ENCODE peak calls at places on chromosome 14, in five cellular contexts. One of them, this sample, is unnamed.

GRCh38 chr14:30108975-30109700 is 181.5 kb upstream of the PRKD1 start:
- DNase-seq in HCT116: no peak
- DNase-seq in K562: no peak
- DNase-seq in GM12878: no peak
- DNase-seq in HepG2: no peak
- DNase-seq in this sample: no peak

GRCh38 chr14:90900712-90901111 is 84.5 kb upstream of the TTC7B start:
- DNase-seq in HCT116: no peak
- DNase-seq in K562: no peak
- DNase-seq in GM12878: no peak
- DNase-seq in HepG2: no peak
- DNase-seq in this sample: no peak

GRCh38 chr14:102777711-102778615 is 714 bp downstream of the TRAF3 start:
- DNase-seq in HCT116: no peak
- DNase-seq in K562: peak; percentile 34
- DNase-seq in GM12878: no peak
- DNase-seq in HepG2: no peak
- DNase-seq in this sample: no peak

GRCh38 chr14:37270629-37271028 is 72.9 kb downstream of the MIPOL1 start:
- DNase-seq in HCT116: no peak
- DNase-seq in K562: no peak
- DNase-seq in GM12878: no peak
- DNase-seq in HepG2: peak; percentile 42
- DNase-seq in this sample: no peak

GRCh38 chr14:58969951-58970751 is 218.3 kb upstream of the DAAM1 start:
- DNase-seq in HCT116: no peak
- DNase-seq in K562: no peak
- DNase-seq in GM12878: peak; percentile 43
- DNase-seq in HepG2: no peak
- DNase-seq in this sample: peak; percentile 34

GRCh38 chr14:52910597-52910996 is 40.3 kb downstream of the FERMT2 start:
- DNase-seq in HCT116: no peak
- DNase-seq in K562: no peak
- DNase-seq in GM12878: no peak
- DNase-seq in HepG2: no peak
- DNase-seq in this sample: no peak

GRCh38 chr14:22089940-22090339 is 416.3 kb upstream of the OR4E1 start:
- DNase-seq in HCT116: no peak
- DNase-seq in K562: no peak
- DNase-seq in GM12878: no peak
- DNase-seq in HepG2: no peak
- DNase-seq in this sample: no peak

GRCh38 chr14:93984070-93984469 is 7.7 kb upstream of the ASB2 start:
- DNase-seq in HCT116: no peak
- DNase-seq in K562: no peak
- DNase-seq in GM12878: no peak
- DNase-seq in HepG2: no peak
- DNase-seq in this sample: no peak

GRCh38 chr14:68231832-68232642 is 412.5 kb downstream of the RAD51B start:
- DNase-seq in HCT116: no peak
- DNase-seq in K562: no peak
- DNase-seq in GM12878: no peak
- DNase-seq in HepG2: no peak
- DNase-seq in this sample: no peak

GRCh38 chr14:68584786-68585185 is 208.1 kb downstream of the ZFP36L1 start:
- DNase-seq in HCT116: no peak
- DNase-seq in K562: no peak
- DNase-seq in GM12878: no peak
- DNase-seq in HepG2: no peak
- DNase-seq in this sample: no peak

GRCh38 chr14:65237956-65238355 is 135.6 kb upstream of the MAX start:
- DNase-seq in HCT116: no peak
- DNase-seq in K562: peak; percentile 19
- DNase-seq in GM12878: no peak
- DNase-seq in HepG2: peak; percentile 84
- DNase-seq in this sample: no peak

GRCh38 chr14:70183991-70184390 is 4.8 kb downstream of the SLC8A3 start:
- DNase-seq in HCT116: no peak
- DNase-seq in K562: no peak
- DNase-seq in GM12878: no peak
- DNase-seq in HepG2: no peak
- DNase-seq in this sample: no peak

GRCh38 chr14:51211149-51211548 is 28.9 kb upstream of the TMX1 start:
- DNase-seq in HCT116: no peak
- DNase-seq in K562: no peak
- DNase-seq in GM12878: no peak
- DNase-seq in HepG2: no peak
- DNase-seq in this sample: no peak

GRCh38 chr14:101444116-101444515 is 117.2 kb upstream of the DIO3 start:
- DNase-seq in HCT116: no peak
- DNase-seq in K562: no peak
- DNase-seq in GM12878: no peak
- DNase-seq in HepG2: no peak
- DNase-seq in this sample: no peak

GRCh38 chr14:20652996-20653975 is 11.8 kb upstream of the OR6S1 start:
- DNase-seq in HCT116: peak; percentile 91
- DNase-seq in K562: peak; percentile 48
- DNase-seq in GM12878: peak; percentile 45
- DNase-seq in HepG2: peak; percentile 32
- DNase-seq in this sample: peak; percentile 98

GRCh38 chr14:58772814-58773620 is 135.3 kb downstream of the DACT1 start:
- DNase-seq in HCT116: peak; percentile 12
- DNase-seq in K562: no peak
- DNase-seq in GM12878: no peak
- DNase-seq in HepG2: no peak
- DNase-seq in this sample: no peak

GRCh38 chr14:89401241-89401640 is 15.8 kb downstream of the FOXN3 start:
- DNase-seq in HCT116: no peak
- DNase-seq in K562: no peak
- DNase-seq in GM12878: no peak
- DNase-seq in HepG2: no peak
- DNase-seq in this sample: no peak

GRCh38 chr14:101980700-101981099 is 16.3 kb downstream of the DYNC1H1 start:
- DNase-seq in HCT116: peak; percentile 73
- DNase-seq in K562: no peak
- DNase-seq in GM12878: peak; percentile 77
- DNase-seq in HepG2: peak; percentile 35
- DNase-seq in this sample: no peak

GRCh38 chr14:74566174-74567125 is 45.6 kb downstream of the LTBP2 start:
- DNase-seq in HCT116: no peak
- DNase-seq in K562: no peak
- DNase-seq in GM12878: no peak
- DNase-seq in HepG2: no peak
- DNase-seq in this sample: no peak

GRCh38 chr14:68248481-68249255 is 429.1 kb downstream of the RAD51B start:
- DNase-seq in HCT116: peak; percentile 28
- DNase-seq in K562: peak; percentile 31
- DNase-seq in GM12878: peak; percentile 89
- DNase-seq in HepG2: peak; percentile 54
- DNase-seq in this sample: peak; percentile 65

GRCh38 chr14:32473476-32473875 is 144.4 kb downstream of the AKAP6 start:
- DNase-seq in HCT116: no peak
- DNase-seq in K562: no peak
- DNase-seq in GM12878: no peak
- DNase-seq in HepG2: peak; percentile 69
- DNase-seq in this sample: no peak

GRCh38 chr14:64943981-64944520 is 1.5 kb upstream of the GPX2 start:
- DNase-seq in HCT116: no peak
- DNase-seq in K562: no peak
- DNase-seq in GM12878: no peak
- DNase-seq in HepG2: no peak
- DNase-seq in this sample: no peak

GRCh38 chr14:52850520-52850919 is 59.1 kb upstream of the GNPNAT1 start:
- DNase-seq in HCT116: no peak
- DNase-seq in K562: no peak
- DNase-seq in GM12878: no peak
- DNase-seq in HepG2: peak; percentile 53
- DNase-seq in this sample: peak; percentile 30

GRCh38 chr14:31243860-31244259 is 36.3 kb upstream of the HECTD1 start:
- DNase-seq in HCT116: peak; percentile 96
- DNase-seq in K562: no peak
- DNase-seq in GM12878: no peak
- DNase-seq in HepG2: no peak
- DNase-seq in this sample: no peak

DNA sequence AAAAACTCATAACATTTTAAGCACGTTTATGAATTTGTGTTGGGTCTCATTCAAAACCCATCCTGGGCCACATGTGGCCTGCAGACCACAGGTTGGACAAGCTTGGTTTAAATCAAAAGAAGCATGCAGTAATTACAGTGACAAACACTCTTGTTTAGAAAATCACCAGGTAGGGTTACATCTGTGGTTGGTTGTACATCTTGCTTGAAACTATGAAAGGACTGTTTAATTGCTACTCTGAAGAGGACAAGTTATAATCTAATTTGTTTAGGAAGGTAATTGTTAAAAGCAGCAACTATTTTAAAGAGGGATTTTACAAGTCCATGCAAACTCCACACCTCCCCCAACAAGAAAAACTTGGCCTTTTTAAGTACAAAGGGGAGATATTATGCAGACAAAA is 4.0 kb downstream of the TRIP11 start:
- DNase-seq in HCT116: no peak
- DNase-seq in K562: no peak
- DNase-seq in GM12878: no peak
- DNase-seq in HepG2: no peak
- DNase-seq in this sample: no peak
- TF ChIP-seq SRF in HCT116: no peak
- TF ChIP-seq SRF in K562: no peak
- TF ChIP-seq SRF in GM12878: no peak
- TF ChIP-seq SRF in HepG2: no peak
- TF ChIP-seq SRF in this sample: no peak

GRCh38 chr14:34328178-34328577 is 133.9 kb downstream of the SPTSSA start:
- DNase-seq in HCT116: no peak
- DNase-seq in K562: no peak
- DNase-seq in GM12878: no peak
- DNase-seq in HepG2: no peak
- DNase-seq in this sample: no peak
- TF ChIP-seq POLR2AphosphoS5 in HCT116: no peak
- TF ChIP-seq POLR2AphosphoS5 in K562: no peak
- TF ChIP-seq POLR2AphosphoS5 in GM12878: no peak
- TF ChIP-seq POLR2AphosphoS5 in HepG2: no peak
- TF ChIP-seq POLR2AphosphoS5 in this sample: no peak

GRCh38 chr14:71418591-71419245 is 511.5 kb downstream of the PCNX1 start:
- DNase-seq in HCT116: no peak
- DNase-seq in K562: peak; percentile 21
- DNase-seq in GM12878: no peak
- DNase-seq in HepG2: no peak
- DNase-seq in this sample: no peak

GRCh38 chr14:71416392-71416791 is 509.1 kb downstream of the PCNX1 start:
- DNase-seq in HCT116: no peak
- DNase-seq in K562: no peak
- DNase-seq in GM12878: no peak
- DNase-seq in HepG2: no peak
- DNase-seq in this sample: no peak

GRCh38 chr14:71414631-71415403 is 507.6 kb downstream of the PCNX1 start:
- DNase-seq in HCT116: no peak
- DNase-seq in K562: no peak
- DNase-seq in GM12878: no peak
- DNase-seq in HepG2: no peak
- DNase-seq in this sample: no peak

GRCh38 chr14:71411766-71412165 is 504.5 kb downstream of the PCNX1 start:
- DNase-seq in HCT116: no peak
- DNase-seq in K562: no peak
- DNase-seq in GM12878: no peak
- DNase-seq in HepG2: no peak
- DNase-seq in this sample: no peak

DNA sequence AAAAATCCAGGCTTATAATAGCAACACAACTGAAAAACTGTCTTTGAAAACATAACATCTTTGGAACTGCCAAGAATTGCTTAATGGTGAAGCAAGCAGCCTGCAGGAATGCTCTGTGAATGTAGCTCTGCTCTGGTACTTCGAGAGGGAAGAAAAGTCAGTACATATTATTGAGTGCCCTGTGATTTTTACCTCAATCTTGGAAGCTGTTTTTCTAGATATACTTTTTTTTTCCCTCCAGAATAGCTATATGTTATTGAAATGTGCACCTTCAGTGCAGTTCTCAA is 508.1 kb downstream of the PCNX1 start:
- DNase-seq in HCT116: no peak
- DNase-seq in K562: no peak
- DNase-seq in GM12878: no peak
- DNase-seq in HepG2: no peak
- DNase-seq in this sample: no peak
- TF ChIP-seq JUND in HCT116: no peak
- TF ChIP-seq JUND in K562: no peak
- TF ChIP-seq JUND in GM12878: no peak
- TF ChIP-seq JUND in HepG2: no peak
- TF ChIP-seq JUND in this sample: no peak

GRCh38 chr14:60986500-60986899 is 5.5 kb downstream of the SLC38A6 start:
- DNase-seq in HCT116: no peak
- DNase-seq in K562: no peak
- DNase-seq in GM12878: no peak
- DNase-seq in HepG2: no peak
- DNase-seq in this sample: no peak

GRCh38 chr14:60977848-60978247 is 3.0 kb downstream of the TRMT5 start:
- DNase-seq in HCT116: no peak
- DNase-seq in K562: no peak
- DNase-seq in GM12878: no peak
- DNase-seq in HepG2: no peak
- DNase-seq in this sample: no peak

GRCh38 chr14:60980811-60981625 is at the start of the genes SLC38A6 and TRMT5:
- DNase-seq in HCT116: peak; percentile 89
- DNase-seq in K562: peak; percentile 84
- DNase-seq in GM12878: peak; percentile 76
- DNase-seq in HepG2: peak; percentile 91
- DNase-seq in this sample: peak; percentile 88

GRCh38 chr14:60984225-60984624 is 3.2 kb downstream of the SLC38A6 start:
- DNase-seq in HCT116: no peak
- DNase-seq in K562: no peak
- DNase-seq in GM12878: no peak
- DNase-seq in HepG2: no peak
- DNase-seq in this sample: no peak

DNA sequence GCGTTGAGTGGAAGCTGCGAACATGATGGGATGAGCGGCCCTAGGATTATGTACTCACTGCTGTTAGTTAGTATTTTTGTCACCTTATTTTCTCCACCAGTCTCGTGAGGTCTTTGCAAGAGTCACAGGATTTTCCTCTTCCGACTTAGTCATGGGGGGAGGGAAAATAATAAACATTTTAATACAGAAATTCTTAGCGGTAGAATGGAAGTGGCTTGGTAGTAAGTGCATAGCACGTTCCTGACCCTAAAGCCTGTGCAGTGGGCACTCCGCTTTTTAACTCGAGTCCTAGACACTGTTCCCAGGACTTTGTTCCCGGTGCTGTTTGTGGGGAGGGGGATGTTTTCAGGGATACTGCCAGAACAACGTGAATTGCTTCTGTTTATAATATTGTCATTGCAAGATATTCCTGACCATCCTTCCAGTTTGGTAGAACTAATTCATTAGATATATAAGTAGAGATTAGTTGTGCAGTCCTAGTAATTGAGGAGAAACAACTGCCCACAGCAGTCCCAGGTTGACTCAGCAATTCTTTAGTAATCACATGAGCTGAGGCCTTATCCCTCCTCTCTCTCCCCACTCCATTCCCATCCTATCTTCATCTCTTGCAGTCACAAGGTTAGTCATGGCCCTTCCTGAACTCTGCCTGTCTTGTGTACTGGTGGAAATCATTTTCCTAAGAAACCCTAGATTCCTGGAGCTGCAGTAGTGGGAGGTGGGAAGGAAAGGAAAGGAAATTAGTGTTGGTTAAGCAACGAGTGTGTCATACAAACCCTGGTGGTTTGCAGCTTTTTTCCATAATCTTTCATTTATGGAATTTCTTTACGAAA is 796 bp downstream of the SLC38A6 start:
- DNase-seq in HCT116: no peak
- DNase-seq in K562: peak; percentile 50
- DNase-seq in GM12878: peak; percentile 5
- DNase-seq in HepG2: peak; percentile 45
- DNase-seq in this sample: no peak
- TF ChIP-seq SRF in HCT116: no peak
- TF ChIP-seq SRF in K562: no peak
- TF ChIP-seq SRF in GM12878: no peak
- TF ChIP-seq SRF in HepG2: no peak
- TF ChIP-seq SRF in this sample: no peak